ENCODE peak calls at places on chromosomes 2 and 18, in five cellular contexts. A is fibroblast of lung, O is left lung, W is transverse colon, S is BE2C. K is an unnamed sample.

GRCh38 chr2:239038773-239039478 is 191.0 kb downstream of the TWIST2 start:
- DNase-seq in A (no peak), O (peak; percentile 68), W (no peak), S (no peak), K (no peak)

GRCh38 chr18:39485696-39486095 is 1920.1 kb upstream of the CELF4 start:
- DNase-seq in A (no peak), O (no peak), W (no peak), S (no peak), K (no peak)

GRCh38 chr2:42443980-42444379 is 49.8 kb downstream of the KCNG3 start:
- DNase-seq in A (no peak), O (no peak), W (no peak), S (no peak), K (no peak)

GRCh38 chr2:113203901-113204519 is 30.2 kb downstream of the PSD4 start:
- DNase-seq in A (peak; percentile 76), O (no peak), W (peak; percentile 83), S (peak; percentile 50), K (peak; percentile 83)

GRCh38 chr2:127674241-127675209 is 805 bp downstream of the LIMS2 start:
- DNase-seq in A (no peak), O (peak; percentile 84), W (no peak), S (no peak), K (peak; percentile 68)

GRCh38 chr2:156087875-156088274 is 244.6 kb downstream of the NR4A2 start:
- DNase-seq in A (no peak), O (no peak), W (no peak), S (no peak), K (peak; percentile 40)

GRCh38 chr2:75606851-75607798 is 39.5 kb upstream of the MRPL19 start:
- DNase-seq in A (no peak), O (no peak), W (no peak), S (no peak), K (peak; percentile 31)

GRCh38 chr2:176488446-176488845 is 219.2 kb downstream of the MTX2 start:
- DNase-seq in A (no peak), O (no peak), W (no peak), S (no peak), K (no peak)

GRCh38 chr2:88626171-88627054 is 851 bp downstream of the EIF2AK3 start:
- DNase-seq in A (no peak), O (peak; percentile 87), W (peak; percentile 49), S (peak; percentile 10), K (peak; percentile 58)

GRCh38 chr2:71592181-71592711 is 138.9 kb downstream of the DYSF start:
- DNase-seq in A (no peak), O (no peak), W (no peak), S (no peak), K (no peak)

GRCh38 chr18:62326646-62327348 is 1.7 kb downstream of the TNFRSF11A start:
- DNase-seq in A (no peak), O (no peak), W (no peak), S (no peak), K (no peak)

GRCh38 chr2:26693287-26693849 is 846 bp downstream of the KCNK3 start:
- DNase-seq in A (no peak), O (no peak), W (no peak), S (peak; percentile 52), K (peak; percentile 10)

GRCh38 chr18:25223211-25223610 is 128.8 kb downstream of the ZNF521 start:
- DNase-seq in A (no peak), O (peak; percentile 51), W (no peak), S (no peak), K (no peak)

GRCh38 chr2:43818761-43819160 is 19.9 kb downstream of the ABCG5 start:
- DNase-seq in A (peak; percentile 75), O (no peak), W (peak; percentile 77), S (no peak), K (peak; percentile 22)

GRCh38 chr2:78056976-78057375 is 534.8 kb upstream of the LRRTM4 start:
- DNase-seq in A (no peak), O (no peak), W (no peak), S (no peak), K (no peak)

GRCh38 chr2:78051480-78051879 is 529.3 kb upstream of the LRRTM4 start:
- DNase-seq in A (no peak), O (no peak), W (no peak), S (no peak), K (no peak)
- H3K4me3 ChIP-seq in A (no peak overlapping the region), O (no peak overlapping the region), W (no peak overlapping the region), S (no peak overlapping the region), K (no peak overlapping the region)

GRCh38 chr2:241350530-241350877 is 5.6 kb upstream of the FARP2 start:
- DNase-seq in A (no peak), O (no peak), W (no peak), S (no peak), K (no peak)
- H3K36me3 ChIP-seq in A (peaks cover 16% of the 10 kb centered on the region), O (peaks cover 93% of the 10 kb centered on the region), W (peaks cover 63% of the 10 kb centered on the region), S (peaks cover 82% of the 10 kb centered on the region), K (peaks cover 96% of the 10 kb centered on the region)

GRCh38 chr18:76988827-76989646 is 143.5 kb downstream of the MBP start:
- DNase-seq in A (no peak), O (no peak), W (no peak), S (no peak), K (no peak)
- H3K4me1 ChIP-seq in A (no peaks in the 10 kb centered on the region), O (no peaks in the 10 kb centered on the region), W (no peaks in the 10 kb centered on the region), S (no peaks in the 10 kb centered on the region), K (no peaks in the 10 kb centered on the region)

GRCh38 chr2:237141556-237141955 is 55.9 kb downstream of the COPS8 start:
- DNase-seq in A (peak; percentile 94), O (no peak), W (no peak), S (no peak), K (peak; percentile 51)
- H3K4me3 ChIP-seq in A (no peak overlapping the region), O (no peak overlapping the region), W (no peak overlapping the region), S (no peak overlapping the region), K (no peak overlapping the region)

GRCh38 chr2:1678609-1679008 is 65.7 kb downstream of the PXDN start:
- DNase-seq in A (no peak), O (peak; percentile 72), W (no peak), S (no peak), K (no peak)
- H3K36me3 ChIP-seq in A (peaks cover 38% of the 10 kb centered on the region), O (peaks cover 32% of the 10 kb centered on the region), W (no peaks in the 10 kb centered on the region), S (no peaks in the 10 kb centered on the region), K (peaks cover 86% of the 10 kb centered on the region)

DNA sequence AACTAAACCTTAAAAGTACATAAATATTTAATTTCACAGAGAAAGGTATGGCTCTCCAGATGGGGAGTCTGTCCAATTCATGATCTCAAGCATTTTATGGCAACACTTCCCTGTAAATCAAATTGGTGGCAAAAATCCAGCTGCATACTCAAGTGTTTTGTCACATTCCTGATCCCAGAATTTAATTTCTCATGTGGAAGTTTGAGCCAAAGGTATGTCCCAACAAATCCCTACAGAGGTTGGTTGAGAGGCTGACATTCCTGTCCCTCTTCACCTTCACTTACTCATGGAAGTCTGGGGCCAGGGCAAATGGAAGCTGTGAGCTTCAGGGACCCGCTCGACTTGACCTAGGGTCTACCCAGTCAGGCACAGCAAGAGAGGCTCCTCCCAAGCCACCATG is 17.7 kb downstream of the KLF7 start:
- DNase-seq in A (peak; percentile 54), O (no peak), W (no peak), S (no peak), K (peak; percentile 43)
- H3K4me1 ChIP-seq in A (peaks cover 13% of the 10 kb centered on the region), O (peaks cover 97% of the 10 kb centered on the region), W (peaks cover 32% of the 10 kb centered on the region), S (peaks cover 79% of the 10 kb centered on the region), K (peaks cover 74% of the 10 kb centered on the region)

GRCh38 chr2:165778653-165779451 is 15.2 kb downstream of the GALNT3 start:
- DNase-seq in A (no peak), O (peak; percentile 60), W (no peak), S (peak; percentile 5), K (no peak)
- H3K4me3 ChIP-seq in A (no peak overlapping the region), O (no peak overlapping the region), W (no peak overlapping the region), S (no peak overlapping the region), K (no peak overlapping the region)

K was measured in adipocyte.